ENCODE peak calls at places on chromosomes 4 and X, in seven cellular contexts. Y is body of pancreas, J is coronary artery, F is right lobe of liver, I is pancreas, N is mammary epithelial cell, S is H1. O is an unnamed sample.

GRCh38 chr4:105462610-105463009 is 11.3 kb downstream of the PPA2 start:
- DNase-seq in Y (no peak), J (no peak), F (no peak), I (no peak), N (no peak), S (no peak), O (no peak)

GRCh38 chr4:172997851-172998250 is 170.8 kb upstream of the GALNT7 start:
- DNase-seq in Y (no peak), J (no peak), F (no peak), I (no peak), N (peak), S (no peak), O (no peak)

GRCh38 chr4:161404346-161405110 is 759.3 kb downstream of the FSTL5 start:
- DNase-seq in Y (no peak), J (no peak), F (no peak), I (no peak), N (no peak), S (no peak), O (no peak)

GRCh38 chr4:22991576-22991975 is 298.8 kb downstream of the GBA3 start:
- DNase-seq in Y (no peak), J (no peak), F (no peak), I (no peak), N (no peak), S (no peak), O (no peak)

GRCh38 chrX:10496345-10496965 is 123.9 kb downstream of the MID1 start:
- DNase-seq in Y (no peak), J (no peak), F (no peak), I (no peak), N (peak), S (no peak), O (no peak)

GRCh38 chrX:40058719-40059118 is 39.0 kb downstream of the BCOR start:
- DNase-seq in Y (peak), J (peak), F (peak), I (peak), N (no peak), S (no peak), O (no peak)

GRCh38 chr4:26557164-26557563 is 26.7 kb upstream of the TBC1D19 start:
- DNase-seq in Y (no peak), J (no peak), F (no peak), I (no peak), N (peak), S (no peak), O (no peak)

GRCh38 chrX:39336709-39337294 is 535.5 kb downstream of the MID1IP1 start:
- DNase-seq in Y (no peak), J (no peak), F (no peak), I (no peak), N (no peak), S (no peak), O (no peak)

GRCh38 chr4:29277381-29277780 is 1442.8 kb upstream of the PCDH7 start:
- DNase-seq in Y (no peak), J (no peak), F (no peak), I (no peak), N (peak), S (no peak), O (no peak)

GRCh38 chr4:61309616-61310015 is 109.5 kb downstream of the ADGRL3 start:
- DNase-seq in Y (no peak), J (no peak), F (no peak), I (no peak), N (no peak), S (no peak), O (no peak)

GRCh38 chr4:155552180-155552579 is 114.5 kb upstream of the GUCY1A1 start:
- DNase-seq in Y (no peak), J (no peak), F (no peak), I (no peak), N (peak), S (no peak), O (no peak)

GRCh38 chrX:82087699-82088098 is 885.8 kb downstream of the SH3BGRL start:
- DNase-seq in Y (peak), J (no peak), F (peak), I (peak), N (no peak), S (no peak), O (no peak)

GRCh38 chr4:45094676-45095075 is 368.3 kb upstream of the GNPDA2 start:
- DNase-seq in Y (no peak), J (no peak), F (no peak), I (no peak), N (no peak), S (no peak), O (no peak)

GRCh38 chr4:4820739-4821138 is 38.7 kb upstream of the MSX1 start:
- DNase-seq in Y (no peak), J (no peak), F (no peak), I (no peak), N (no peak), S (no peak), O (no peak)

GRCh38 chrX:145825896-145826295 is 8.3 kb downstream of the SLITRK2 start:
- DNase-seq in Y (peak), J (no peak), F (no peak), I (no peak), N (no peak), S (no peak), O (peak)

DNA sequence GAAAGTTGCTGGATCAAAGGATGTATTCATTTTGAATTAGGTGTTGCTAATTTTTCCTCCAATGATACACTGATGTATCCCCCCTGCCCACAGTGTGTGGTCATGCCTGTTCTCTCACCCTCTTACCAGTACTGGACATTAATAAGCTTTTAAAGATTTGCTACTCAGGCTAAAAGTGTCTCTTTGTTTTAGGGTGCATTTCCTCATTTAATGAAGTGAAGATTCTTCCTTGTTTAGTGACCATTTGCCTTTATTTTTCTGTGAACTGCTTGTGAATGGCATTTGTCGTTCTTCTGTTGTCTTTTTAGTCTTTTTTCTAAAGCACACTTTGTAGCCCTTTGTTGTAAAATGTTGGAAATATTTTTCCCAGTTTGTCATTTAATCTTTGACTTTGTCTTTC is 5.0 kb downstream of the MSMO1 start:
- DNase-seq in Y (no peak), J (no peak), F (no peak), I (no peak), N (no peak), S (no peak), O (no peak)
- H3K4me3 ChIP-seq in Y (no peak), J (no peak), F (no peak), I (no peak), N (peak), S (peak), O (no peak)

GRCh38 chr4:78059938-78060337 is 2.8 kb downstream of the FRAS1 start:
- DNase-seq in Y (no peak), J (no peak), F (no peak), I (no peak), N (no peak), S (no peak), O (no peak)
- H3K4me3 ChIP-seq in Y (no peak), J (no peak), F (no peak), I (no peak), N (no peak), S (peak), O (no peak)

DNA sequence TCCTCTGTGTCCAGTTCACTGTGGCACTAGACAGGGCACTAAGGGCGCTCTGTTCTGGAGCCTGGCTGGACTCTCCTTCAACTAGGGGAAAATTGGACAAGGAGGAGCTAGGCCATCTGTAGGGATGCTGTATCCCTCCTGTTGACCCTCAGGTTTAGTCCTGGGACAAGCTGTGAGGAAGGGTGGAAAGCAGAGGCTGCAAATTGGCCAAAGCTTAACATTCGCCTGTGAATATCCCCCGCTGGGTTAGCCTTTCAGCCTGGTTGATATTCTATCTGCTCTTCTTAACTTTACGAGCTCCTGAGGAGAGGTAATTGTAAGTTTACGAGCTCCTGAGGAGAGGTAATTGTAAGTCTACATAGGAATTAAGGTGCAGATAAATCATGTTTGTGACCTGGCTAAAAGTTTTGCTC is 64.3 kb upstream of the ENPEP start:
- DNase-seq in Y (no peak), J (no peak), F (no peak), I (no peak), N (no peak), S (peak), O (no peak)
- H3K4me3 ChIP-seq in Y (no peak), J (no peak), F (no peak), I (no peak), N (no peak), S (peak), O (no peak)

GRCh38 chr4:112817933-112818921 is 181.3 kb downstream of the LARP7 start:
- DNase-seq in Y (peak), J (peak), F (no peak), I (peak), N (peak), S (peak), O (no peak)
- H3K4me3 ChIP-seq in Y (no peak), J (peak), F (peak), I (no peak), N (peak), S (peak), O (no peak)

GRCh38 chr4:180615746-180616145 is 1627.5 kb upstream of the TENM3 start:
- DNase-seq in Y (no peak), J (no peak), F (no peak), I (no peak), N (no peak), S (no peak), O (no peak)
- H3K4me3 ChIP-seq in Y (no peak), J (no peak), F (no peak), I (no peak), N (no peak), S (no peak), O (no peak)

DNA sequence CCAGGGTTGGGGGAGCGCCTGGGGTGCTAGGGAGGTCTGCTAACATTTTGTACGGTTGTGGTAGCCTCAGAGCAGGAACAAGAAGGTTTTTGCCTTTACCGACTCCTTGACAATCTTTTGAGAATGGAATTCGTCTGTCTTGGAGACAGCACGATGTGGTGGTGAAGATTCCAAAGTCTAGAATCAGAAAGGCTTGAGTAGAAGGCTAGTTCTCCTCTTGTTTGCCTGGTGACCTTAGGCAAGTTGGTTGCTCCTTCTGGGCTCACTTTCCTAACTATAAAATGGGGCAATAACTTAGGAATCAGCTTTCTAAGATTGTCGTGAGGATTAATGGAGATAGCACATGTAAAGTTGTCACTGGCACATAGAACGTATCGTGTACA is 741 bp downstream of the FAM47E start:
- DNase-seq in Y (no peak), J (no peak), F (no peak), I (no peak), N (no peak), S (no peak), O (no peak)
- H3K4me3 ChIP-seq in Y (no peak), J (peak), F (no peak), I (peak), N (no peak), S (peak), O (no peak)

GRCh38 chrX:53078943-53079342 is 3.2 kb upstream of the TSPYL2 start:
- DNase-seq in Y (no peak), J (no peak), F (no peak), I (no peak), N (no peak), S (no peak), O (no peak)

GRCh38 chrX:53082773-53083616 is 828 bp downstream of the TSPYL2 start:
- DNase-seq in Y (no peak), J (peak), F (no peak), I (no peak), N (no peak), S (no peak), O (no peak)

GRCh38 chrX:53081925-53082772 is at the start of gene TSPYL2:
- DNase-seq in Y (peak), J (peak), F (peak), I (peak), N (peak), S (peak), O (peak)

GRCh38 chrX:53084043-53084570 is 1.9 kb downstream of the TSPYL2 start:
- DNase-seq in Y (no peak), J (no peak), F (no peak), I (no peak), N (no peak), S (no peak), O (no peak)

DNA sequence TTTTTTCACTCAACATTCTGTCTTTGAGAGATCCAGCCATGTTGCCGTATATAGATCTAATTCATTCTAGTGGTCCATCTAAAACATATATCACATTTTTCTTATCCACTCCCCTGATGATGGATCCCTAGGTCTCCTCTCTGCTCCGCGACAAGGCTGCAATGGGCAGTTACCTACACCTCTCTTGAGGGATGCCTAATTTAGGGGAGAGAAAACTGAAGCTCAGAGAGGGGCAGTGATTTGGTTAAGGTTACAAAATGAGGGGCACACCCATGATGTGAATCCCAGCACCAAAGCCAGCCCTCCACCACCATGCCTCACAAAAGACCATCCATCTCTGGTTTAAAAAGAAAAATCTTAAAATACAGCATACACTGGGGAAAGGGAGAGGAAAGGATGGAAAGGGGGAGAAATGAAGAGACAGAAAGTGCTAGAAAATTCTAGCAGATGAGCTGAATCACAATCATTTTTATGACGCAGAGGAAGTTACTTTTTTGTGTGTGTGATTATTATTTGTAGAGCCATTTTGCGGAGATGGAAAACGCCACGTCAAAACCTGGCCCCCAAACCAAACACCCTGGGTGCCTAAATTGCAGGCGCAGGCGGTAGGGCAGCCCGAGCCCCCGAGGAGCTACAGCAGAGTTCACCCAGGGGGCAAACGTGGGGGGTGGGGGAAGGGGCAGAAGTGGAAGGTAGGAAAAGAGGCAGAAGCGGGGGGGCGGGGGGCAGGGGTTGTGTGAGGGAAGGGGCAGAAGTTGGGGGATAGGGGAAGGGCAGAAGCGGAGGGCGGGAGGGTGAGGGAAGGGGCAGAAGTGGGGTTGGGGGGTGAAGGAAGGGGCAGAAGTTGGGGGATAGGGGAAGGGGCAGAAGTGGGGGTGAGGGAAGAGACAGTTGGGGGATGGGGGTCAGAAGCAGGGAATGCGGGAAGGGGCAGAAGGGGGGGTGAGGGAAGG is 1.3 kb upstream of the TSPYL2 start:
- DNase-seq in Y (no peak), J (no peak), F (no peak), I (no peak), N (no peak), S (no peak), O (no peak)
- H3K4me3 ChIP-seq in Y (no peak), J (peak), F (no peak), I (no peak), N (no peak), S (peak), O (no peak)

O was measured in Jurkat, Clone E6-1.